ENCODE peak calls at places on chromosomes 6 and 20, in ten cellular contexts. H, R, K, E, L, M, N, P, B and X are unnamed samples.

GRCh38 chr6:22673474-22673873 is 104.1 kb downstream of the HDGFL1 start:
- DNase-seq in B (no peak), M (no peak), H (no peak), R (no peak), P (no peak), L (no peak), E (no peak), K (no peak), N (no peak), X (no peak)

GRCh38 chr6:130517444-130517931 is 151.7 kb downstream of the TMEM200A start:
- DNase-seq in H (no peak), L (no peak), K (no peak), P (no peak), B (no peak), M (no peak), E (no peak), R (no peak), N (peak), X (peak)

GRCh38 chr6:111691345-111692225 is 85.9 kb upstream of the TRAF3IP2 start:
- DNase-seq in N (no peak), K (no peak), M (no peak), L (no peak), H (no peak), B (no peak), R (no peak), E (no peak), P (no peak), X (peak)

GRCh38 chr20:49712918-49713778 is 530 bp downstream of the B4GALT5 start:
- DNase-seq in K (no peak), E (no peak), P (no peak), L (no peak), R (no peak), H (peak), M (no peak), N (no peak), B (peak), X (no peak)

GRCh38 chr6:73798592-73798991 is 102.6 kb downstream of the CD109 start:
- DNase-seq in N (no peak), L (peak), H (no peak), K (no peak), R (no peak), M (no peak), P (no peak), B (no peak), E (no peak), X (peak)

GRCh38 chr20:47205577-47206123 is 150.8 kb downstream of the ZMYND8 start:
- DNase-seq in E (peak), R (no peak), L (no peak), M (no peak), B (peak), K (peak), N (no peak), P (no peak), H (peak), X (peak)

GRCh38 chr6:7692453-7692784 is 33.5 kb upstream of the BMP6 start:
- DNase-seq in L (no peak), R (no peak), K (no peak), M (no peak), B (no peak), E (no peak), H (no peak), P (no peak), N (no peak), X (no peak)

GRCh38 chr6:107612762-107613415 is 123.0 kb downstream of the SOBP start:
- DNase-seq in L (no peak), M (no peak), N (no peak), H (no peak), B (no peak), R (no peak), E (no peak), P (no peak), K (no peak), X (peak)

GRCh38 chr6:164069352-164070022 is 655.0 kb downstream of the QKI start:
- DNase-seq in N (no peak), M (no peak), R (no peak), P (no peak), E (no peak), B (no peak), K (no peak), H (no peak), L (peak), X (peak)

GRCh38 chr20:49340161-49340966 is 62.5 kb upstream of the ZNFX1 start:
- DNase-seq in K (no peak), H (no peak), P (no peak), E (no peak), N (no peak), B (no peak), R (no peak), L (no peak), M (no peak), X (peak)

GRCh38 chr6:107611060-107611824 is 121.3 kb downstream of the SOBP start:
- DNase-seq in E (no peak), M (no peak), H (no peak), K (no peak), B (no peak), N (no peak), R (no peak), P (no peak), L (no peak), X (no peak)

GRCh38 chr6:1117530-1118286 is 194.2 kb upstream of the FOXQ1 start:
- DNase-seq in N (no peak), R (no peak), K (no peak), E (no peak), H (no peak), B (no peak), L (no peak), M (no peak), P (no peak), X (no peak)

GRCh38 chr6:25053875-25054371 is 118.2 kb upstream of the RIPOR2 start:
- DNase-seq in N (no peak), K (no peak), E (no peak), R (no peak), P (no peak), M (no peak), B (no peak), L (no peak), H (peak), X (peak)

GRCh38 chr6:21836772-21837460 is 243.4 kb downstream of the SOX4 start:
- DNase-seq in K (no peak), L (no peak), R (no peak), H (no peak), N (no peak), P (no peak), B (no peak), M (no peak), E (no peak), X (no peak)

GRCh38 chr6:169938262-169938701 is 186.9 kb downstream of the ERMARD start:
- DNase-seq in K (no peak), L (no peak), N (no peak), E (no peak), M (no peak), P (no peak), H (no peak), B (no peak), R (no peak), X (no peak)

GRCh38 chr6:166776571-166776970 is 149.5 kb upstream of the RPS6KA2 start:
- DNase-seq in M (no peak), E (no peak), N (no peak), P (no peak), L (no peak), R (no peak), H (no peak), B (no peak), K (no peak), X (no peak)

GRCh38 chr20:44324343-44324742 is 12.5 kb upstream of the R3HDML start:
- DNase-seq in N (no peak), E (no peak), M (no peak), R (no peak), K (no peak), H (no peak), B (no peak), P (no peak), L (no peak), X (no peak)

GRCh38 chr6:1396952-1397868 is 7.8 kb downstream of the FOXF2 start:
- DNase-seq in N (peak), B (peak), K (no peak), M (peak), H (peak), P (no peak), E (peak), R (peak), L (peak), X (peak)

GRCh38 chr6:160028487-160029275 is 59.8 kb downstream of the IGF2R start:
- DNase-seq in H (peak), R (no peak), N (no peak), M (no peak), K (no peak), E (no peak), P (no peak), L (no peak), B (no peak), X (no peak)

GRCh38 chr6:170227521-170227983 is 63.3 kb downstream of the DLL1 start:
- DNase-seq in L (no peak), K (no peak), P (no peak), E (no peak), R (no peak), M (no peak), H (no peak), B (no peak), N (no peak), X (no peak)

GRCh38 chr6:141552463-141552862 is 580.3 kb upstream of the GJE1 start:
- DNase-seq in L (no peak), P (no peak), E (no peak), R (no peak), N (no peak), H (peak), M (no peak), K (no peak), B (no peak), X (peak)

GRCh38 chr6:27531772-27532459 is 59.0 kb upstream of the ZNF184 start:
- DNase-seq in H (no peak), N (no peak), K (no peak), E (no peak), P (no peak), L (no peak), B (no peak), R (no peak), M (no peak), X (no peak)

GRCh38 chr6:124535746-124536145 is 426.5 kb upstream of the RNF217 start:
- DNase-seq in P (no peak), B (no peak), N (no peak), H (no peak), M (no peak), L (no peak), R (no peak), E (no peak), K (no peak), X (peak)

GRCh38 chr20:934186-934840 is 18.2 kb upstream of the ANGPT4 start:
- DNase-seq in E (no peak), P (no peak), B (no peak), L (no peak), R (no peak), M (no peak), N (no peak), K (no peak), H (no peak), X (no peak)

GRCh38 chr6:160733045-160733646 is 31.1 kb downstream of the PLG start:
- DNase-seq in P (no peak), K (no peak), R (no peak), N (no peak), L (peak), M (no peak), B (no peak), H (peak), E (no peak), X (peak)

GRCh38 chr20:37396520-37397075 is 50.7 kb downstream of the SRC start:
- DNase-seq in B (no peak), M (no peak), P (peak), N (no peak), E (no peak), R (no peak), L (no peak), K (no peak), H (no peak), X (no peak)

GRCh38 chr20:24895898-24896658 is 53.0 kb upstream of the CST7 start:
- DNase-seq in L (no peak), H (no peak), M (no peak), N (no peak), K (no peak), B (no peak), P (no peak), R (no peak), E (no peak), X (no peak)

GRCh38 chr20:37385659-37386504 is 39.9 kb downstream of the SRC start:
- DNase-seq in L (no peak), B (peak), H (no peak), N (no peak), R (no peak), K (no peak), P (no peak), M (no peak), E (no peak), X (no peak)